ENCODE peak calls at places on chromosomes 3 and 15, in six cellular contexts. One of them, this sample, is unnamed.

GRCh38 chr3:118884748-118885206 is 149.9 kb downstream of the IGSF11 start:
- DNase-seq in GM13977: peak
- DNase-seq in HTR-8/SVneo: peak
- DNase-seq in AML-193: peak
- DNase-seq in AG08395: peak
- DNase-seq in IMR-90: peak
- DNase-seq in this sample: peak

GRCh38 chr15:71811036-71811736 is 832 bp downstream of the NR2E3 start:
- DNase-seq in HTR-8/SVneo: no peak
- DNase-seq in IMR-90: no peak
- DNase-seq in AML-193: no peak
- DNase-seq in AG08395: no peak
- DNase-seq in GM13977: peak
- DNase-seq in this sample: no peak

GRCh38 chr15:96181873-96182301 is 148.6 kb upstream of the NR2F2 start:
- DNase-seq in IMR-90: peak
- DNase-seq in AG08395: peak
- DNase-seq in HTR-8/SVneo: no peak
- DNase-seq in GM13977: no peak
- DNase-seq in AML-193: no peak
- DNase-seq in this sample: peak

GRCh38 chr3:187850256-187851010 is 105.2 kb upstream of the BCL6 start:
- DNase-seq in HTR-8/SVneo: no peak
- DNase-seq in AML-193: peak
- DNase-seq in AG08395: no peak
- DNase-seq in IMR-90: no peak
- DNase-seq in GM13977: no peak
- DNase-seq in this sample: no peak

GRCh38 chr3:45464336-45464809 is 76.0 kb downstream of the LARS2 start:
- DNase-seq in AML-193: peak
- DNase-seq in AG08395: no peak
- DNase-seq in GM13977: no peak
- DNase-seq in IMR-90: peak
- DNase-seq in HTR-8/SVneo: no peak
- DNase-seq in this sample: no peak

GRCh38 chr15:56839641-56840040 is 78.8 kb upstream of the TCF12 start:
- DNase-seq in AML-193: no peak
- DNase-seq in HTR-8/SVneo: no peak
- DNase-seq in IMR-90: no peak
- DNase-seq in AG08395: no peak
- DNase-seq in GM13977: no peak
- DNase-seq in this sample: no peak

GRCh38 chr3:4228295-4228694 is 74.9 kb upstream of the SETMAR start:
- DNase-seq in AML-193: no peak
- DNase-seq in HTR-8/SVneo: no peak
- DNase-seq in IMR-90: no peak
- DNase-seq in GM13977: no peak
- DNase-seq in AG08395: no peak
- DNase-seq in this sample: no peak

GRCh38 chr3:153087595-153088566 is 74.1 kb upstream of the RAP2B start:
- DNase-seq in AG08395: peak
- DNase-seq in IMR-90: peak
- DNase-seq in GM13977: no peak
- DNase-seq in HTR-8/SVneo: no peak
- DNase-seq in AML-193: no peak
- DNase-seq in this sample: no peak

GRCh38 chr15:69595009-69595825 is 142.6 kb downstream of the RPLP1 start:
- DNase-seq in AML-193: no peak
- DNase-seq in AG08395: peak
- DNase-seq in IMR-90: no peak
- DNase-seq in HTR-8/SVneo: peak
- DNase-seq in GM13977: no peak
- DNase-seq in this sample: no peak

GRCh38 chr3:122921791-122922651 is 105.5 kb downstream of the SEMA5B start:
- DNase-seq in HTR-8/SVneo: no peak
- DNase-seq in AML-193: no peak
- DNase-seq in IMR-90: no peak
- DNase-seq in AG08395: no peak
- DNase-seq in GM13977: peak
- DNase-seq in this sample: peak

GRCh38 chr15:72967397-72967796 is 84.9 kb upstream of the NEO1 start:
- DNase-seq in AML-193: no peak
- DNase-seq in GM13977: no peak
- DNase-seq in IMR-90: no peak
- DNase-seq in AG08395: no peak
- DNase-seq in HTR-8/SVneo: no peak
- DNase-seq in this sample: no peak

GRCh38 chr15:68781766-68782588 is 38.7 kb downstream of the ANP32A start:
- DNase-seq in AG08395: no peak
- DNase-seq in IMR-90: no peak
- DNase-seq in HTR-8/SVneo: no peak
- DNase-seq in AML-193: no peak
- DNase-seq in GM13977: no peak
- DNase-seq in this sample: no peak

GRCh38 chr3:50582083-50582482 is 12.8 kb downstream of the HEMK1 start:
- DNase-seq in IMR-90: no peak
- DNase-seq in AML-193: no peak
- DNase-seq in HTR-8/SVneo: no peak
- DNase-seq in AG08395: no peak
- DNase-seq in GM13977: no peak
- DNase-seq in this sample: no peak

GRCh38 chr3:4743371-4743770 is 235.9 kb upstream of the BHLHE40 start:
- DNase-seq in AML-193: no peak
- DNase-seq in HTR-8/SVneo: no peak
- DNase-seq in AG08395: no peak
- DNase-seq in GM13977: no peak
- DNase-seq in IMR-90: no peak
- DNase-seq in this sample: no peak

This sample was measured in trophoblast cell.